ENCODE peak calls at places on chromosomes 12 and 14, in seven cellular contexts. One of them, this sample, is unnamed.

GRCh38 chr12:13222076-13222475 is 25.6 kb downstream of the EMP1 start:
- DNase-seq in HepG2: no peak
- DNase-seq in GM12878: no peak
- DNase-seq in A549: no peak
- DNase-seq in GM23338: no peak
- DNase-seq in K562: no peak
- DNase-seq in Panc1: no peak
- DNase-seq in this sample: no peak

GRCh38 chr14:94025720-94026119 is 420 bp upstream of the OTUB2 start:
- DNase-seq in HepG2: no peak
- DNase-seq in GM12878: no peak
- DNase-seq in A549: no peak
- DNase-seq in GM23338: no peak
- DNase-seq in K562: no peak
- DNase-seq in Panc1: no peak
- DNase-seq in this sample: no peak

GRCh38 chr14:29320261-29320660 is 553.7 kb downstream of the FOXG1 start:
- DNase-seq in HepG2: no peak
- DNase-seq in GM12878: no peak
- DNase-seq in A549: no peak
- DNase-seq in GM23338: no peak
- DNase-seq in K562: no peak
- DNase-seq in Panc1: no peak
- DNase-seq in this sample: no peak

GRCh38 chr12:92019491-92020277 is 126.0 kb downstream of the BTG1 start:
- DNase-seq in HepG2: no peak
- DNase-seq in GM12878: no peak
- DNase-seq in A549: no peak
- DNase-seq in GM23338: no peak
- DNase-seq in K562: no peak
- DNase-seq in Panc1: no peak
- DNase-seq in this sample: no peak

GRCh38 chr14:77040309-77040994 is 11.9 kb upstream of the IRF2BPL start:
- DNase-seq in HepG2: peak
- DNase-seq in GM12878: peak
- DNase-seq in A549: peak
- DNase-seq in GM23338: peak
- DNase-seq in K562: peak
- DNase-seq in Panc1: peak
- DNase-seq in this sample: peak

GRCh38 chr14:37678916-37679315 is 83.5 kb downstream of the TTC6 start:
- DNase-seq in HepG2: peak
- DNase-seq in GM12878: no peak
- DNase-seq in A549: no peak
- DNase-seq in GM23338: no peak
- DNase-seq in K562: no peak
- DNase-seq in Panc1: no peak
- DNase-seq in this sample: no peak

GRCh38 chr12:124694846-124695497 is 127.6 kb upstream of the NCOR2 start:
- DNase-seq in HepG2: no peak
- DNase-seq in GM12878: no peak
- DNase-seq in A549: no peak
- DNase-seq in GM23338: peak
- DNase-seq in K562: no peak
- DNase-seq in Panc1: no peak
- DNase-seq in this sample: no peak

GRCh38 chr12:41361791-41362190 is 173.7 kb downstream of the PDZRN4 start:
- DNase-seq in HepG2: no peak
- DNase-seq in GM12878: no peak
- DNase-seq in A549: no peak
- DNase-seq in GM23338: no peak
- DNase-seq in K562: no peak
- DNase-seq in Panc1: no peak
- DNase-seq in this sample: no peak

GRCh38 chr12:89574736-89575208 is 48.9 kb upstream of the POC1B start:
- DNase-seq in HepG2: peak
- DNase-seq in GM12878: no peak
- DNase-seq in A549: no peak
- DNase-seq in GM23338: peak
- DNase-seq in K562: peak
- DNase-seq in Panc1: no peak
- DNase-seq in this sample: peak

GRCh38 chr12:1309610-1310009 is 284.8 kb downstream of the FBXL14 start:
- DNase-seq in HepG2: no peak
- DNase-seq in GM12878: no peak
- DNase-seq in A549: no peak
- DNase-seq in GM23338: no peak
- DNase-seq in K562: no peak
- DNase-seq in Panc1: no peak
- DNase-seq in this sample: no peak

GRCh38 chr14:70188608-70189540 is at the start of gene SLC8A3:
- DNase-seq in HepG2: no peak
- DNase-seq in GM12878: no peak
- DNase-seq in A549: peak
- DNase-seq in GM23338: peak
- DNase-seq in K562: no peak
- DNase-seq in Panc1: no peak
- DNase-seq in this sample: no peak

GRCh38 chr14:92153581-92153980 is 31.8 kb downstream of the CPSF2 start:
- DNase-seq in HepG2: peak
- DNase-seq in GM12878: no peak
- DNase-seq in A549: no peak
- DNase-seq in GM23338: no peak
- DNase-seq in K562: no peak
- DNase-seq in Panc1: no peak
- DNase-seq in this sample: no peak

GRCh38 chr12:7542813-7543212 is 39.2 kb upstream of the CD163 start:
- DNase-seq in HepG2: no peak
- DNase-seq in GM12878: no peak
- DNase-seq in A549: no peak
- DNase-seq in GM23338: no peak
- DNase-seq in K562: no peak
- DNase-seq in Panc1: no peak
- DNase-seq in this sample: peak

GRCh38 chr14:76051717-76052459 is 66.3 kb downstream of the IFT43 start:
- DNase-seq in HepG2: no peak
- DNase-seq in GM12878: no peak
- DNase-seq in A549: no peak
- DNase-seq in GM23338: peak
- DNase-seq in K562: no peak
- DNase-seq in Panc1: no peak
- DNase-seq in this sample: no peak

GRCh38 chr12:109822951-109823411 is 10.2 kb downstream of the TRPV4 start:
- DNase-seq in HepG2: peak
- DNase-seq in GM12878: no peak
- DNase-seq in A549: no peak
- DNase-seq in GM23338: no peak
- DNase-seq in K562: no peak
- DNase-seq in Panc1: no peak
- DNase-seq in this sample: no peak

GRCh38 chr12:122067966-122068365 is 10.6 kb upstream of the MLXIP start:
- DNase-seq in HepG2: no peak
- DNase-seq in GM12878: peak
- DNase-seq in A549: no peak
- DNase-seq in GM23338: no peak
- DNase-seq in K562: no peak
- DNase-seq in Panc1: no peak
- DNase-seq in this sample: no peak

GRCh38 chr12:19404232-19404880 is 34.9 kb upstream of the AEBP2 start:
- DNase-seq in HepG2: no peak
- DNase-seq in GM12878: no peak
- DNase-seq in A549: no peak
- DNase-seq in GM23338: no peak
- DNase-seq in K562: no peak
- DNase-seq in Panc1: no peak
- DNase-seq in this sample: no peak

GRCh38 chr14:100333311-100333710 is 10.2 kb downstream of the SLC25A47 start:
- DNase-seq in HepG2: no peak
- DNase-seq in GM12878: no peak
- DNase-seq in A549: no peak
- DNase-seq in GM23338: no peak
- DNase-seq in K562: no peak
- DNase-seq in Panc1: no peak
- DNase-seq in this sample: no peak

GRCh38 chr12:59973515-59973914 is 377.7 kb downstream of the SLC16A7 start:
- DNase-seq in HepG2: no peak
- DNase-seq in GM12878: no peak
- DNase-seq in A549: no peak
- DNase-seq in GM23338: no peak
- DNase-seq in K562: no peak
- DNase-seq in Panc1: no peak
- DNase-seq in this sample: no peak

GRCh38 chr14:88013750-88014349 is 8.9 kb downstream of the GPR65 start:
- DNase-seq in HepG2: peak
- DNase-seq in GM12878: no peak
- DNase-seq in A549: peak
- DNase-seq in GM23338: peak
- DNase-seq in K562: peak
- DNase-seq in Panc1: peak
- DNase-seq in this sample: peak

GRCh38 chr12:96150442-96150841 is 43.7 kb upstream of the ELK3 start:
- DNase-seq in HepG2: no peak
- DNase-seq in GM12878: no peak
- DNase-seq in A549: no peak
- DNase-seq in GM23338: no peak
- DNase-seq in K562: no peak
- DNase-seq in Panc1: no peak
- DNase-seq in this sample: no peak
- TF ChIP-seq REST in HepG2: no peak
- TF ChIP-seq REST in GM12878: no peak
- TF ChIP-seq REST in A549: no peak
- TF ChIP-seq REST in GM23338: no peak
- TF ChIP-seq REST in K562: no peak
- TF ChIP-seq REST in Panc1: no peak
- TF ChIP-seq REST in this sample: no peak

GRCh38 chr12:93047118-93047517 is 118.0 kb upstream of the EEA1 start:
- DNase-seq in HepG2: no peak
- DNase-seq in GM12878: no peak
- DNase-seq in A549: no peak
- DNase-seq in GM23338: no peak
- DNase-seq in K562: no peak
- DNase-seq in Panc1: no peak
- DNase-seq in this sample: no peak

GRCh38 chr12:93050748-93051081 is 121.6 kb upstream of the EEA1 start:
- DNase-seq in HepG2: no peak
- DNase-seq in GM12878: no peak
- DNase-seq in A549: no peak
- DNase-seq in GM23338: no peak
- DNase-seq in K562: no peak
- DNase-seq in Panc1: no peak
- DNase-seq in this sample: no peak

GRCh38 chr12:93048646-93049045 is 119.6 kb upstream of the EEA1 start:
- DNase-seq in HepG2: peak
- DNase-seq in GM12878: no peak
- DNase-seq in A549: no peak
- DNase-seq in GM23338: no peak
- DNase-seq in K562: no peak
- DNase-seq in Panc1: no peak
- DNase-seq in this sample: no peak

GRCh38 chr12:93054021-93054420 is 124.9 kb upstream of the EEA1 start:
- DNase-seq in HepG2: no peak
- DNase-seq in GM12878: no peak
- DNase-seq in A549: no peak
- DNase-seq in GM23338: no peak
- DNase-seq in K562: no peak
- DNase-seq in Panc1: no peak
- DNase-seq in this sample: no peak

GRCh38 chr12:93050026-93050747 is 121.1 kb upstream of the EEA1 start:
- DNase-seq in HepG2: no peak
- DNase-seq in GM12878: no peak
- DNase-seq in A549: no peak
- DNase-seq in GM23338: peak
- DNase-seq in K562: no peak
- DNase-seq in Panc1: no peak
- DNase-seq in this sample: no peak
- TF ChIP-seq REST in HepG2: no peak
- TF ChIP-seq REST in GM12878: no peak
- TF ChIP-seq REST in A549: no peak
- TF ChIP-seq REST in GM23338: no peak
- TF ChIP-seq REST in K562: no peak
- TF ChIP-seq REST in Panc1: no peak
- TF ChIP-seq REST in this sample: no peak

GRCh38 chr12:51122844-51123243 is 39.4 kb upstream of the CSRNP2 start:
- DNase-seq in HepG2: peak
- DNase-seq in GM12878: no peak
- DNase-seq in A549: peak
- DNase-seq in GM23338: no peak
- DNase-seq in K562: no peak
- DNase-seq in Panc1: no peak
- DNase-seq in this sample: no peak

GRCh38 chr12:51124504-51124903 is 41.1 kb upstream of the CSRNP2 start:
- DNase-seq in HepG2: no peak
- DNase-seq in GM12878: no peak
- DNase-seq in A549: no peak
- DNase-seq in GM23338: peak
- DNase-seq in K562: no peak
- DNase-seq in Panc1: no peak
- DNase-seq in this sample: no peak

GRCh38 chr12:51126297-51126696 is 42.9 kb upstream of the CSRNP2 start:
- DNase-seq in HepG2: no peak
- DNase-seq in GM12878: no peak
- DNase-seq in A549: no peak
- DNase-seq in GM23338: no peak
- DNase-seq in K562: no peak
- DNase-seq in Panc1: no peak
- DNase-seq in this sample: no peak

GRCh38 chr12:51128905-51129304 is 44.0 kb downstream of the TFCP2 start:
- DNase-seq in HepG2: no peak
- DNase-seq in GM12878: no peak
- DNase-seq in A549: no peak
- DNase-seq in GM23338: no peak
- DNase-seq in K562: no peak
- DNase-seq in Panc1: no peak
- DNase-seq in this sample: no peak

GRCh38 chr12:51127050-51127729 is 43.8 kb upstream of the CSRNP2 start:
- DNase-seq in HepG2: no peak
- DNase-seq in GM12878: no peak
- DNase-seq in A549: no peak
- DNase-seq in GM23338: no peak
- DNase-seq in K562: no peak
- DNase-seq in Panc1: no peak
- DNase-seq in this sample: no peak
- TF ChIP-seq REST in HepG2: no peak
- TF ChIP-seq REST in GM12878: no peak
- TF ChIP-seq REST in A549: no peak
- TF ChIP-seq REST in GM23338: no peak
- TF ChIP-seq REST in K562: no peak
- TF ChIP-seq REST in Panc1: no peak
- TF ChIP-seq REST in this sample: no peak

GRCh38 chr14:54908230-54908629 is 5.6 kb upstream of the GCH1 start:
- DNase-seq in HepG2: no peak
- DNase-seq in GM12878: no peak
- DNase-seq in A549: no peak
- DNase-seq in GM23338: no peak
- DNase-seq in K562: no peak
- DNase-seq in Panc1: no peak
- DNase-seq in this sample: no peak

GRCh38 chr14:54906075-54906474 is 3.4 kb upstream of the GCH1 start:
- DNase-seq in HepG2: no peak
- DNase-seq in GM12878: no peak
- DNase-seq in A549: no peak
- DNase-seq in GM23338: no peak
- DNase-seq in K562: no peak
- DNase-seq in Panc1: no peak
- DNase-seq in this sample: no peak

GRCh38 chr14:54909763-54910162 is 7.1 kb upstream of the GCH1 start:
- DNase-seq in HepG2: no peak
- DNase-seq in GM12878: no peak
- DNase-seq in A549: no peak
- DNase-seq in GM23338: no peak
- DNase-seq in K562: no peak
- DNase-seq in Panc1: no peak
- DNase-seq in this sample: no peak
- TF ChIP-seq REST in HepG2: no peak
- TF ChIP-seq REST in GM12878: no peak
- TF ChIP-seq REST in A549: no peak
- TF ChIP-seq REST in GM23338: no peak
- TF ChIP-seq REST in K562: no peak
- TF ChIP-seq REST in Panc1: no peak
- TF ChIP-seq REST in this sample: no peak

This sample was measured in HL-60.